ENCODE peak calls at places on chromosomes 4 and X, in six cellular contexts. One of them, this sample, is unnamed.

GRCh38 chrX:40290519-40290918 is 192.8 kb upstream of the BCOR start:
- DNase-seq in GDM1: no peak
- DNase-seq in activated CD8-positive, alpha-beta memory T cell treated with anti-CD3 and anti-CD28 coated beads for 4 hours: no peak
- DNase-seq in activated CD4-positive, alpha-beta T cell treated with anti-CD3 and anti-CD28 coated beads, Interleukin-2, amount 50 U/mL, for 1 hour: no peak
- DNase-seq in left colon: no peak
- DNase-seq in stimulated activated CD4-positive, alpha-beta T cell treated with anti-CD3 and anti-CD28 coated beads, Interleukin-4, amount 100 ng/mL, for 4 hours: no peak
- DNase-seq in this sample: no peak

GRCh38 chr4:121308328-121308663 is 72.5 kb downstream of the QRFPR start:
- DNase-seq in stimulated activated CD4-positive, alpha-beta T cell treated with anti-CD3 and anti-CD28 coated beads, Interleukin-4, amount 100 ng/mL, for 4 hours: no peak
- DNase-seq in GDM1: no peak
- DNase-seq in activated CD4-positive, alpha-beta T cell treated with anti-CD3 and anti-CD28 coated beads, Interleukin-2, amount 50 U/mL, for 1 hour: no peak
- DNase-seq in left colon: no peak
- DNase-seq in activated CD8-positive, alpha-beta memory T cell treated with anti-CD3 and anti-CD28 coated beads for 4 hours: no peak
- DNase-seq in this sample: no peak

GRCh38 chrX:106917830-106918500 is 2.2 kb upstream of the CLDN2 start:
- DNase-seq in activated CD4-positive, alpha-beta T cell treated with anti-CD3 and anti-CD28 coated beads, Interleukin-2, amount 50 U/mL, for 1 hour: no peak
- DNase-seq in GDM1: no peak
- DNase-seq in stimulated activated CD4-positive, alpha-beta T cell treated with anti-CD3 and anti-CD28 coated beads, Interleukin-4, amount 100 ng/mL, for 4 hours: no peak
- DNase-seq in left colon: no peak
- DNase-seq in activated CD8-positive, alpha-beta memory T cell treated with anti-CD3 and anti-CD28 coated beads for 4 hours: no peak
- DNase-seq in this sample: no peak

GRCh38 chrX:103831803-103832544 is at the start of gene RAB9B:
- DNase-seq in GDM1: peak
- DNase-seq in left colon: peak
- DNase-seq in stimulated activated CD4-positive, alpha-beta T cell treated with anti-CD3 and anti-CD28 coated beads, Interleukin-4, amount 100 ng/mL, for 4 hours: peak
- DNase-seq in activated CD8-positive, alpha-beta memory T cell treated with anti-CD3 and anti-CD28 coated beads for 4 hours: peak
- DNase-seq in activated CD4-positive, alpha-beta T cell treated with anti-CD3 and anti-CD28 coated beads, Interleukin-2, amount 50 U/mL, for 1 hour: peak
- DNase-seq in this sample: peak

GRCh38 chr4:94412019-94413017 is 39.4 kb upstream of the PDLIM5 start:
- DNase-seq in left colon: no peak
- DNase-seq in activated CD8-positive, alpha-beta memory T cell treated with anti-CD3 and anti-CD28 coated beads for 4 hours: no peak
- DNase-seq in GDM1: no peak
- DNase-seq in activated CD4-positive, alpha-beta T cell treated with anti-CD3 and anti-CD28 coated beads, Interleukin-2, amount 50 U/mL, for 1 hour: no peak
- DNase-seq in stimulated activated CD4-positive, alpha-beta T cell treated with anti-CD3 and anti-CD28 coated beads, Interleukin-4, amount 100 ng/mL, for 4 hours: no peak
- DNase-seq in this sample: no peak

GRCh38 chrX:96440941-96441340 is 243.7 kb upstream of the DIAPH2 start:
- DNase-seq in left colon: no peak
- DNase-seq in stimulated activated CD4-positive, alpha-beta T cell treated with anti-CD3 and anti-CD28 coated beads, Interleukin-4, amount 100 ng/mL, for 4 hours: no peak
- DNase-seq in activated CD8-positive, alpha-beta memory T cell treated with anti-CD3 and anti-CD28 coated beads for 4 hours: no peak
- DNase-seq in activated CD4-positive, alpha-beta T cell treated with anti-CD3 and anti-CD28 coated beads, Interleukin-2, amount 50 U/mL, for 1 hour: no peak
- DNase-seq in GDM1: no peak
- DNase-seq in this sample: no peak

GRCh38 chr4:93605163-93605562 is 223.4 kb upstream of the ATOH1 start:
- DNase-seq in GDM1: no peak
- DNase-seq in activated CD4-positive, alpha-beta T cell treated with anti-CD3 and anti-CD28 coated beads, Interleukin-2, amount 50 U/mL, for 1 hour: no peak
- DNase-seq in stimulated activated CD4-positive, alpha-beta T cell treated with anti-CD3 and anti-CD28 coated beads, Interleukin-4, amount 100 ng/mL, for 4 hours: no peak
- DNase-seq in left colon: no peak
- DNase-seq in activated CD8-positive, alpha-beta memory T cell treated with anti-CD3 and anti-CD28 coated beads for 4 hours: no peak
- DNase-seq in this sample: no peak

GRCh38 chr4:128521156-128521555 is 233.5 kb upstream of the PGRMC2 start:
- DNase-seq in stimulated activated CD4-positive, alpha-beta T cell treated with anti-CD3 and anti-CD28 coated beads, Interleukin-4, amount 100 ng/mL, for 4 hours: no peak
- DNase-seq in left colon: no peak
- DNase-seq in GDM1: no peak
- DNase-seq in activated CD4-positive, alpha-beta T cell treated with anti-CD3 and anti-CD28 coated beads, Interleukin-2, amount 50 U/mL, for 1 hour: no peak
- DNase-seq in activated CD8-positive, alpha-beta memory T cell treated with anti-CD3 and anti-CD28 coated beads for 4 hours: no peak
- DNase-seq in this sample: no peak

GRCh38 chr4:56469489-56470210 is 2.2 kb downstream of the SRP72 start:
- DNase-seq in activated CD4-positive, alpha-beta T cell treated with anti-CD3 and anti-CD28 coated beads, Interleukin-2, amount 50 U/mL, for 1 hour: no peak
- DNase-seq in GDM1: peak
- DNase-seq in stimulated activated CD4-positive, alpha-beta T cell treated with anti-CD3 and anti-CD28 coated beads, Interleukin-4, amount 100 ng/mL, for 4 hours: no peak
- DNase-seq in activated CD8-positive, alpha-beta memory T cell treated with anti-CD3 and anti-CD28 coated beads for 4 hours: no peak
- DNase-seq in left colon: no peak
- DNase-seq in this sample: no peak

GRCh38 chr4:53019485-53020382 is 157.6 kb downstream of the RASL11B start:
- DNase-seq in activated CD4-positive, alpha-beta T cell treated with anti-CD3 and anti-CD28 coated beads, Interleukin-2, amount 50 U/mL, for 1 hour: no peak
- DNase-seq in left colon: no peak
- DNase-seq in stimulated activated CD4-positive, alpha-beta T cell treated with anti-CD3 and anti-CD28 coated beads, Interleukin-4, amount 100 ng/mL, for 4 hours: no peak
- DNase-seq in GDM1: no peak
- DNase-seq in activated CD8-positive, alpha-beta memory T cell treated with anti-CD3 and anti-CD28 coated beads for 4 hours: no peak
- DNase-seq in this sample: no peak

GRCh38 chr4:62531731-62532130 is 1331.6 kb downstream of the ADGRL3 start:
- DNase-seq in left colon: no peak
- DNase-seq in activated CD4-positive, alpha-beta T cell treated with anti-CD3 and anti-CD28 coated beads, Interleukin-2, amount 50 U/mL, for 1 hour: no peak
- DNase-seq in activated CD8-positive, alpha-beta memory T cell treated with anti-CD3 and anti-CD28 coated beads for 4 hours: no peak
- DNase-seq in stimulated activated CD4-positive, alpha-beta T cell treated with anti-CD3 and anti-CD28 coated beads, Interleukin-4, amount 100 ng/mL, for 4 hours: no peak
- DNase-seq in GDM1: no peak
- DNase-seq in this sample: no peak

GRCh38 chr4:163895369-163896005 is 401.0 kb downstream of the TMA16 start:
- DNase-seq in activated CD4-positive, alpha-beta T cell treated with anti-CD3 and anti-CD28 coated beads, Interleukin-2, amount 50 U/mL, for 1 hour: peak
- DNase-seq in GDM1: peak
- DNase-seq in activated CD8-positive, alpha-beta memory T cell treated with anti-CD3 and anti-CD28 coated beads for 4 hours: no peak
- DNase-seq in left colon: no peak
- DNase-seq in stimulated activated CD4-positive, alpha-beta T cell treated with anti-CD3 and anti-CD28 coated beads, Interleukin-4, amount 100 ng/mL, for 4 hours: peak
- DNase-seq in this sample: no peak

GRCh38 chr4:48642421-48643144 is 137.5 kb downstream of the FRYL start:
- DNase-seq in stimulated activated CD4-positive, alpha-beta T cell treated with anti-CD3 and anti-CD28 coated beads, Interleukin-4, amount 100 ng/mL, for 4 hours: no peak
- DNase-seq in activated CD4-positive, alpha-beta T cell treated with anti-CD3 and anti-CD28 coated beads, Interleukin-2, amount 50 U/mL, for 1 hour: no peak
- DNase-seq in left colon: no peak
- DNase-seq in GDM1: no peak
- DNase-seq in activated CD8-positive, alpha-beta memory T cell treated with anti-CD3 and anti-CD28 coated beads for 4 hours: no peak
- DNase-seq in this sample: no peak

GRCh38 chr4:155353923-155354540 is 22.7 kb downstream of the MAP9 start:
- DNase-seq in left colon: no peak
- DNase-seq in activated CD4-positive, alpha-beta T cell treated with anti-CD3 and anti-CD28 coated beads, Interleukin-2, amount 50 U/mL, for 1 hour: peak
- DNase-seq in stimulated activated CD4-positive, alpha-beta T cell treated with anti-CD3 and anti-CD28 coated beads, Interleukin-4, amount 100 ng/mL, for 4 hours: no peak
- DNase-seq in GDM1: peak
- DNase-seq in activated CD8-positive, alpha-beta memory T cell treated with anti-CD3 and anti-CD28 coated beads for 4 hours: no peak
- DNase-seq in this sample: no peak

GRCh38 chr4:183344523-183345255 is 22.5 kb upstream of the CLDN24 start:
- DNase-seq in activated CD4-positive, alpha-beta T cell treated with anti-CD3 and anti-CD28 coated beads, Interleukin-2, amount 50 U/mL, for 1 hour: no peak
- DNase-seq in GDM1: no peak
- DNase-seq in activated CD8-positive, alpha-beta memory T cell treated with anti-CD3 and anti-CD28 coated beads for 4 hours: no peak
- DNase-seq in left colon: no peak
- DNase-seq in stimulated activated CD4-positive, alpha-beta T cell treated with anti-CD3 and anti-CD28 coated beads, Interleukin-4, amount 100 ng/mL, for 4 hours: no peak
- DNase-seq in this sample: no peak

GRCh38 chr4:98148856-98149255 is 5.6 kb upstream of the STPG2 start:
- DNase-seq in activated CD4-positive, alpha-beta T cell treated with anti-CD3 and anti-CD28 coated beads, Interleukin-2, amount 50 U/mL, for 1 hour: no peak
- DNase-seq in GDM1: no peak
- DNase-seq in stimulated activated CD4-positive, alpha-beta T cell treated with anti-CD3 and anti-CD28 coated beads, Interleukin-4, amount 100 ng/mL, for 4 hours: no peak
- DNase-seq in left colon: no peak
- DNase-seq in activated CD8-positive, alpha-beta memory T cell treated with anti-CD3 and anti-CD28 coated beads for 4 hours: no peak
- DNase-seq in this sample: no peak

GRCh38 chr4:138241281-138242075 is 671 bp downstream of the SLC7A11 start:
- DNase-seq in stimulated activated CD4-positive, alpha-beta T cell treated with anti-CD3 and anti-CD28 coated beads, Interleukin-4, amount 100 ng/mL, for 4 hours: no peak
- DNase-seq in left colon: peak
- DNase-seq in activated CD8-positive, alpha-beta memory T cell treated with anti-CD3 and anti-CD28 coated beads for 4 hours: no peak
- DNase-seq in activated CD4-positive, alpha-beta T cell treated with anti-CD3 and anti-CD28 coated beads, Interleukin-2, amount 50 U/mL, for 1 hour: no peak
- DNase-seq in GDM1: no peak
- DNase-seq in this sample: no peak

GRCh38 chr4:150002561-150002960 is 75.7 kb upstream of the DCLK2 start:
- DNase-seq in activated CD8-positive, alpha-beta memory T cell treated with anti-CD3 and anti-CD28 coated beads for 4 hours: no peak
- DNase-seq in left colon: no peak
- DNase-seq in activated CD4-positive, alpha-beta T cell treated with anti-CD3 and anti-CD28 coated beads, Interleukin-2, amount 50 U/mL, for 1 hour: no peak
- DNase-seq in GDM1: no peak
- DNase-seq in stimulated activated CD4-positive, alpha-beta T cell treated with anti-CD3 and anti-CD28 coated beads, Interleukin-4, amount 100 ng/mL, for 4 hours: no peak
- DNase-seq in this sample: no peak

GRCh38 chr4:13989496-13989895 is 362.0 kb upstream of the BOD1L1 start:
- DNase-seq in activated CD8-positive, alpha-beta memory T cell treated with anti-CD3 and anti-CD28 coated beads for 4 hours: no peak
- DNase-seq in stimulated activated CD4-positive, alpha-beta T cell treated with anti-CD3 and anti-CD28 coated beads, Interleukin-4, amount 100 ng/mL, for 4 hours: no peak
- DNase-seq in GDM1: no peak
- DNase-seq in left colon: no peak
- DNase-seq in activated CD4-positive, alpha-beta T cell treated with anti-CD3 and anti-CD28 coated beads, Interleukin-2, amount 50 U/mL, for 1 hour: no peak
- DNase-seq in this sample: no peak

This sample was measured in activated T-helper 9 cell treated with anti-CD3 and anti-CD28 coated beads, Interleukin-2, amount 50 U/mL, for 16 hours.